ENCODE peak calls at places on chromosomes 7 and 10, in five cellular contexts. G is neural progenitor cell; S is CD8-positive, alpha-beta T cell; V is PC-3; W is psoas muscle. P is an unnamed sample. For H3K4me1, the result is how much of the 10 kb centered on the place peaks cover.

GRCh38 chr7:108054537-108054936 is 51.6 kb upstream of the LAMB1 start:
- DNase-seq in V (peak), G (no peak), W (no peak), S (no peak), P (no peak)

GRCh38 chr7:29457141-29457561 is 106.5 kb upstream of the PRR15 start:
- DNase-seq in S (no peak), V (no peak), G (peak), W (no peak), P (no peak)

GRCh38 chr10:106582291-106582690 is 582.2 kb downstream of the SORCS1 start:
- DNase-seq in W (no peak), S (no peak), G (no peak), V (peak), P (no peak)

GRCh38 chr7:52500796-52501195 is 534.6 kb upstream of the POM121L12 start:
- DNase-seq in G (no peak), V (peak), W (no peak), S (no peak), P (peak)

GRCh38 chr7:115707684-115708341 is 322.8 kb downstream of the TFEC start:
- DNase-seq in V (no peak), S (no peak), G (no peak), W (no peak), P (no peak)

GRCh38 chr10:101301111-101301731 is 52.7 kb upstream of the BTRC start:
- DNase-seq in G (peak), W (peak), V (peak), S (no peak), P (peak)

GRCh38 chr10:104736006-104736405 is 94.9 kb downstream of the SORCS3 start:
- DNase-seq in W (no peak), S (no peak), G (no peak), V (no peak), P (no peak)

GRCh38 chr7:158017226-158018060 is 570.2 kb downstream of the PTPRN2 start:
- DNase-seq in S (no peak), W (no peak), V (no peak), G (no peak), P (no peak)

GRCh38 chr10:91901784-91902677 is 7.3 kb downstream of the FGFBP3 start:
- DNase-seq in G (no peak), V (peak), S (no peak), W (no peak), P (peak)

GRCh38 chr7:55065511-55066229 is 46.9 kb downstream of the EGFR start:
- DNase-seq in V (peak), G (peak), W (no peak), S (no peak), P (peak)

GRCh38 chr10:120940299-120940900 is 89.2 kb downstream of the WDR11 start:
- DNase-seq in G (peak), V (no peak), W (no peak), S (no peak), P (peak)

GRCh38 chr10:124658591-124659240 is 85.5 kb downstream of the FAM53B start:
- DNase-seq in G (no peak), W (no peak), V (no peak), S (no peak), P (no peak)
- H3K27ac ChIP-seq in G (no peak), W (peak), V (no peak), S (peak), P (no peak)

GRCh38 chr10:95289003-95289920 is 1.5 kb downstream of the PDLIM1 start:
- DNase-seq in S (no peak), W (no peak), G (peak), V (peak), P (peak)
- TF ChIP-seq CTCF in S (no peak), W (no peak), G (peak), V (peak), P (peak)

DNA sequence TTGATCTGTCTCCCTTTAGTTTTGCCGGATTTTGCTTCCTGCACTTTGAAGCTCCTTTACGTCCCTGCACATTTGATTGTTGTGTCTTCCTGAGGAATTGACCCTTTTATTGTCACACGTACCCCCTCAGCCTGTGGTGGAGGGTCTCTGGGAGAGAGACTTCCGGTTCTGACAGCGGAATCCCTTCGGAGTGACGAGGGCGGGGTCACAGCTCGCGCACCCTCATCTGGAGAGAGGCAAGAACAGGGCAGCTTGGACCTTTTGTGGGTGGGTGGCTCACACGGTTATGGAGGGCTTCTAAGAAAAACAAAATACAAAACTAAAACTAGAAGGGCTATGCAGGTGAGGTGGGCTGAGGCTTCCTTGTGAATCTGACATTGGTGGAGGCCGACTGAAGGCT is 26.0 kb downstream of the AMZ1 start:
- DNase-seq in W (no peak), V (no peak), S (no peak), G (no peak), P (no peak)
- H3K4me1 ChIP-seq in W (under half), V (under half), S (half or more), G (under half), P (under half)

GRCh38 chr7:137402535-137403258 is 59.2 kb upstream of the PTN start:
- DNase-seq in W (no peak), G (peak), V (no peak), S (no peak), P (no peak)
- H3K27ac ChIP-seq in W (no peak), G (peak), V (no peak), S (no peak), P (no peak)

GRCh38 chr7:47893238-47893637 is 55.0 kb downstream of the PKD1L1 start:
- DNase-seq in W (no peak), S (no peak), G (peak), V (peak), P (no peak)
- TF ChIP-seq CTCF in W (no peak), S (no peak), G (peak), V (peak), P (peak)

GRCh38 chr7:102189756-102190155 is 96.9 kb upstream of the SH2B2 start:
- DNase-seq in S (no peak), W (no peak), V (no peak), G (no peak), P (no peak)
- H3K4me1 ChIP-seq in S (under half), W (under half), V (under half), G (under half), P (under half)

GRCh38 chr7:43735802-43736603 is 6.7 kb upstream of the COA1 start:
- DNase-seq in V (no peak), G (no peak), S (no peak), W (no peak), P (peak)
- H3K27ac ChIP-seq in V (no peak), G (no peak), S (no peak), W (no peak), P (no peak)

GRCh38 chr10:115026041-115026779 is 67.0 kb upstream of the ATRNL1 start:
- DNase-seq in V (no peak), G (no peak), S (no peak), W (no peak), P (no peak)
- TF ChIP-seq CTCF in V (no peak), G (no peak), S (no peak), W (no peak), P (no peak)

P was measured in foreskin keratinocyte.